ENCODE peak calls at places on chromosomes 1 and 21, in four cellular contexts. M is H1, Z is HepG2, L is K562. I is an unnamed sample.

GRCh38 chr1:87449348-87449963 is 120.8 kb downstream of the LMO4 start:
- DNase-seq in M (no peak), Z (no peak), L (no peak), I (peak; percentile 98)

GRCh38 chr1:112807117-112807516 is 92.0 kb upstream of the PPM1J start:
- DNase-seq in M (no peak), Z (no peak), L (peak; percentile 2), I (no peak)

GRCh38 chr1:214415131-214415530 is 134.2 kb downstream of the SMYD2 start:
- DNase-seq in M (no peak), Z (no peak), L (no peak), I (no peak)

GRCh38 chr1:4149281-4149680 is 249.2 kb upstream of the C1orf174 start:
- DNase-seq in M (no peak), Z (no peak), L (no peak), I (no peak)

GRCh38 chr21:39062196-39062900 is 120.9 kb downstream of the PSMG1 start:
- DNase-seq in M (no peak), Z (no peak), L (no peak), I (no peak)

GRCh38 chr1:212607924-212608208 is 695 bp upstream of the ATF3 start:
- DNase-seq in M (no peak), Z (no peak), L (no peak), I (no peak)

GRCh38 chr1:207847116-207847515 is 63.8 kb downstream of the CD34 start:
- DNase-seq in M (no peak), Z (no peak), L (no peak), I (no peak)

GRCh38 chr1:243964915-243965314 is 86.2 kb upstream of the ZBTB18 start:
- DNase-seq in M (peak; percentile 10), Z (no peak), L (no peak), I (no peak)

GRCh38 chr1:93111561-93111960 is 32.5 kb downstream of the MTF2 start:
- DNase-seq in M (no peak), Z (no peak), L (no peak), I (no peak)

GRCh38 chr1:36702963-36703362 is 220.2 kb upstream of the CSF3R start:
- DNase-seq in M (no peak), Z (no peak), L (peak; percentile 43), I (no peak)

GRCh38 chr1:89855413-89856123 is 34.7 kb downstream of the LRRC8D start:
- DNase-seq in M (no peak), Z (no peak), L (no peak), I (peak; percentile 61)

GRCh38 chr1:88655685-88656299 is 28.3 kb upstream of the PKN2 start:
- DNase-seq in M (no peak), Z (peak; percentile 10), L (peak; percentile 18), I (no peak)

GRCh38 chr1:226425431-226426031 is 17.6 kb upstream of the PARP1 start:
- DNase-seq in M (no peak), Z (no peak), L (no peak), I (no peak)

GRCh38 chr1:76866566-76866965 is 714 bp upstream of the ST6GALNAC5 start:
- DNase-seq in M (no peak), Z (no peak), L (no peak), I (no peak)

GRCh38 chr1:147389532-147390184 is 147.2 kb downstream of the CHD1L start:
- DNase-seq in M (peak; percentile 62), Z (peak; percentile 46), L (peak; percentile 47), I (no peak)

GRCh38 chr1:9705337-9706098 is 54.0 kb downstream of the PIK3CD start:
- DNase-seq in M (no peak), Z (no peak), L (no peak), I (no peak)

GRCh38 chr1:78491311-78492071 is 717 bp downstream of the PTGFR start:
- DNase-seq in M (peak; percentile 65), Z (no peak), L (no peak), I (no peak)

GRCh38 chr1:103516693-103517092 is 8.8 kb upstream of the RNPC3 start:
- DNase-seq in M (no peak), Z (no peak), L (no peak), I (no peak)

GRCh38 chr21:14572206-14572780 is 26.2 kb upstream of the SAMSN1 start:
- DNase-seq in M (no peak), Z (no peak), L (no peak), I (no peak)

GRCh38 chr1:201089621-201090020 is 22.6 kb downstream of the CACNA1S start:
- DNase-seq in M (no peak), Z (no peak), L (no peak), I (no peak)

GRCh38 chr1:182120411-182121258 is 59.1 kb upstream of the ZNF648 start:
- DNase-seq in M (peak; percentile 39), Z (peak; percentile 91), L (no peak), I (no peak)

GRCh38 chr1:239262538-239262937 is 123.8 kb upstream of the CHRM3 start:
- DNase-seq in M (no peak), Z (no peak), L (no peak), I (no peak)

GRCh38 chr1:204254031-204254661 is 40.4 kb upstream of the GOLT1A start:
- DNase-seq in M (no peak), Z (peak; percentile 97), L (no peak), I (no peak)

GRCh38 chr1:6612641-6613360 is 730 bp upstream of the PHF13 start:
- DNase-seq in M (no peak), Z (peak; percentile 23), L (no peak), I (no peak)

GRCh38 chr1:216350186-216350585 is 73.1 kb downstream of the USH2A start:
- DNase-seq in M (no peak), Z (no peak), L (no peak), I (no peak)

GRCh38 chr1:214670098-214670497 is 67.1 kb downstream of the CENPF start:
- DNase-seq in M (no peak), Z (peak; percentile 67), L (no peak), I (no peak)

GRCh38 chr1:10508511-10508951 is 33.8 kb downstream of the PEX14 start:
- DNase-seq in M (peak; percentile 64), Z (no peak), L (no peak), I (no peak)

GRCh38 chr1:98046031-98046641 is 125.3 kb upstream of the DPYD start:
- DNase-seq in M (peak; percentile 65), Z (no peak), L (no peak), I (no peak)

GRCh38 chr1:241355311-241356010 is 1.5 kb downstream of the RGS7 start:
- DNase-seq in M (no peak), Z (no peak), L (no peak), I (no peak)

GRCh38 chr1:9275567-9276034 is 17.1 kb upstream of the SPSB1 start:
- DNase-seq in M (no peak), Z (peak; percentile 46), L (peak; percentile 60), I (peak; percentile 59)

GRCh38 chr1:247281001-247281574 is 25.2 kb downstream of the VN1R5 start:
- DNase-seq in M (no peak), Z (no peak), L (no peak), I (no peak)

GRCh38 chr21:31801551-31802234 is 69.8 kb upstream of the SCAF4 start:
- DNase-seq in M (no peak), Z (peak; percentile 39), L (no peak), I (no peak)

GRCh38 chr1:89363638-89364536 is at the start of gene GBP6:
- DNase-seq in M (peak; percentile 48), Z (no peak), L (no peak), I (no peak)

GRCh38 chr1:18104546-18105100 is 3.0 kb upstream of the IGSF21 start:
- DNase-seq in M (no peak), Z (no peak), L (no peak), I (no peak)

GRCh38 chr1:19139711-19140110 is 70.4 kb downstream of the UBR4 start:
- DNase-seq in M (no peak), Z (no peak), L (no peak), I (no peak)

DNA sequence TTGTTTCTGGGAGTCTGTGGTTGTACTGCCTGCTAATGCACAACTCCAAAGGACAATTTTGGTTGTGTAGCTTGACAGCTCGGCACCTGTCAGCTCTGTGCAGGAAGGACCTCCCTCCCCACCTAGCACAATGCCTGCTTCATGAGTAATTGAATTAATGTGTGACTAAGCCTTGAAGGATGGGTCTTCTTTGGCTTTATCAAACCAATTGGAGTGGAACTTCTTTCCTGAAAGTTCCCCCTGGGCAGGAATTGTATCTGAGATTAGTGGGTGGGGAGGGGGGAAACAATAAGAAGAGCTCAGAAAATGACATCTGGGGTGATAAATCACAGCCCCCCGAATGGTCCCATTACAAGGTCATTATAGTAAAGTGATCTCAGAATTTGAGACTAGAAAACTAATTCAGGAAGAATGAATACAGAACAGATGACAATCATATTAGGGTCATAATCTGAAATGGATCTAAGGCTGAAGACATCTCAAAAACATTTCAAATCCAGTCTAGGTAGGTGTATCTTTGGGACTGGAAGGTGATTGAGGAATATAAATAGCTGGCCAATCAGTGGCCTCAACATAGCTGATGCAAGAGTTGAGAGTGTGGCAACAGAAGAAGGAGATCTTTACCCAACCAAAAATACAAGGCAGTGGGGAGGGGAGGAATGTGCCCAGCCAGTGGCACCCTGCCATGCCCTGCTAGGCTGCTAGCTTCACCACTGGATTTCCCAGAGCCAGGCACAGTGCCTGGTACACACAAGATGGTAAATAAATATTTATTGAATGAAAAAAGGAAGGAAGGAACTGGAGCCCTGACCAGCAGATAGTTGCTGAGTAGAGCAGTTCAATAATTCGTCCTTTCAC is 10.1 kb upstream of the SESN2 start:
- DNase-seq in M (no peak), Z (no peak), L (no peak), I (no peak)
- TF ChIP-seq ATF2 in M (no peak), Z (no peak), L (no peak), I (no peak)

GRCh38 chr1:54816951-54817350 is 15.8 kb upstream of the TTC22 start:
- DNase-seq in M (peak; percentile 24), Z (no peak), L (no peak), I (no peak)
- TF ChIP-seq HDAC2 in M (no peak), Z (no peak), L (no peak), I (no peak)

GRCh38 chr21:45027241-45028196 is 46.9 kb upstream of the ADARB1 start:
- DNase-seq in M (no peak), Z (no peak), L (no peak), I (no peak)
- TF ChIP-seq ATF2 in M (no peak), Z (no peak), L (no peak), I (no peak)

GRCh38 chr1:26125946-26126320 is 14.3 kb downstream of the PDIK1L start:
- DNase-seq in M (no peak), Z (no peak), L (no peak), I (no peak)

GRCh38 chr1:26125382-26125781 is 13.8 kb downstream of the PDIK1L start:
- DNase-seq in M (no peak), Z (no peak), L (no peak), I (no peak)

GRCh38 chr1:26127235-26128163 is 15.9 kb downstream of the PDIK1L start:
- DNase-seq in M (peak; percentile 33), Z (no peak), L (no peak), I (no peak)

GRCh38 chr1:26124433-26125318 is 13.1 kb downstream of the PDIK1L start:
- DNase-seq in M (no peak), Z (no peak), L (no peak), I (no peak)

DNA sequence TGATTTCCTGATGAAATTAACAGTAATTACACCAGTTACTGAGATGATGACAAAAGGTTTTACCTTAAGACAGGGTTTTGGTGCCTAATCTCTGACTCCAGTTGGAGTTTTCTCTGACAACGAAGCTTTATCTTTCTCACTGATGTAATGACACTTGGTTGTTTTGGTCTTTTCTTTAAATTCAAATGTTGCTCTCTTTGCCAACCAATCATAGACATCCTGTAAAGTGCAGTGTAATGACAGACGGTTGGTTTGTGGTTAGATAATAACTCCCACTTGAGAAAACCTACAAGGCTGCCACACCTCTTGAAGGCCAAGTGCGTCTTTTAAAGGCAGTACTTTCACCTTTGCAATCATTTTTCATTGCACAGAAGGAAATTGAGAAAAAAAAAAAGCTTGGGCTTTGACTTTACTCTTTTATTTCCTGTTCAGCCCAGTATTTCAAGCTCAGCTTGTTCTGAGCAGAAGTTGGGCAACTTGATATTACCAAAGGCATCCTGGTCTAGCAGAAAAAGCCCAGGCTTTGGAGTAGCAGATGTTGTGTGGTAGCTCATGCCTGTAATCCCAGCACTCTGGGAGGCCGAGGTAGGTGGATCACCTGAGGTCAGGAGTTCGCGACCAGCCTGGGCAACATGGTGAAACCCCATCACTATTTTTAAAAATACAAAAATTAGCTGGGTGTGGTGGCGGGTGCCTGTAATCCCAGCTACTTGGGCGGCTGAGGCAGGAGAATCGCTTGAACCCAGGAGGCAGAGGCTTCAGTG is 14.9 kb downstream of the PDIK1L start:
- DNase-seq in M (peak; percentile 26), Z (no peak), L (peak; percentile 81), I (no peak)
- TF ChIP-seq HDAC2 in M (no peak), Z (no peak), L (peak; percentile 93), I (no peak)